ENCODE peak calls at places on chromosomes 4 and X, in six cellular contexts. I is PC-3, Y is mesendoderm, H is fibroblast of lung, B is OCI-LY7, A is HCT116. C is an unnamed sample.
A peak's percentile ranks its signal among the peaks of the same experiment; 100 is the strongest.

GRCh38 chr4:4502694-4503311 is 39.0 kb downstream of the STX18 start:
- DNase-seq in I (no peak), Y (peak; percentile 15), B (no peak), H (peak; percentile 61), A (no peak), C (no peak)

GRCh38 chr4:7412586-7412975 is 22.1 kb downstream of the PSAPL1 start:
- DNase-seq in I (no peak), Y (no peak), B (no peak), A (no peak), H (no peak), C (no peak)

GRCh38 chr4:67885727-67886126 is 1.9 kb upstream of the TMPRSS11D start:
- DNase-seq in A (peak; percentile 35), Y (peak; percentile 59), B (no peak), H (peak; percentile 82), I (peak; percentile 94), C (peak; percentile 98)

GRCh38 chr4:14375816-14376215 is 626.5 kb upstream of the CPEB2 start:
- DNase-seq in B (no peak), H (no peak), Y (no peak), I (peak; percentile 55), A (no peak), C (peak; percentile 71)

GRCh38 chr4:120009731-120010130 is 56.9 kb downstream of the MAD2L1 start:
- DNase-seq in B (no peak), A (no peak), H (peak; percentile 68), I (peak; percentile 86), Y (no peak), C (peak; percentile 69)

GRCh38 chrX:30618160-30618765 is 35.0 kb upstream of the GK start:
- DNase-seq in B (peak; percentile 12), I (peak; percentile 31), Y (peak; percentile 65), H (no peak), A (no peak), C (no peak)

GRCh38 chr4:111399523-111400135 is 745.6 kb upstream of the FAM241A start:
- DNase-seq in H (no peak), A (no peak), I (no peak), B (no peak), Y (no peak), C (no peak)

GRCh38 chr4:152894673-152895072 is 41.5 kb upstream of the FHDC1 start:
- DNase-seq in A (peak; percentile 4), H (peak; percentile 39), B (no peak), Y (no peak), I (peak; percentile 63), C (peak; percentile 58)

GRCh38 chr4:63937961-63938360 is 471.3 kb downstream of the TECRL start:
- DNase-seq in I (peak; percentile 68), Y (peak; percentile 1), H (peak; percentile 39), B (no peak), A (no peak), C (no peak)

GRCh38 chrX:135185795-135186443 is 14.7 kb upstream of the CT55 start:
- DNase-seq in I (peak; percentile 67), A (peak; percentile 42), B (peak; percentile 13), H (peak; percentile 69), Y (peak; percentile 77), C (peak; percentile 53)

GRCh38 chrX:43557792-43558191 is 98.3 kb upstream of the MAOA start:
- DNase-seq in Y (peak; percentile 50), A (peak; percentile 54), H (peak; percentile 72), B (peak; percentile 72), I (peak; percentile 75), C (peak; percentile 31)

GRCh38 chr4:98468744-98469143 is 189.7 kb downstream of the TSPAN5 start:
- DNase-seq in I (no peak), Y (no peak), B (no peak), A (no peak), H (peak; percentile 34), C (no peak)

GRCh38 chr4:89226665-89227572 is 80.7 kb downstream of the GPRIN3 start:
- DNase-seq in H (peak; percentile 84), Y (peak; percentile 93), I (peak; percentile 79), B (peak; percentile 84), A (peak; percentile 82), C (peak; percentile 82)
- H3K4me3 ChIP-seq in H (no peak overlapping the region), Y (no peak overlapping the region), I (no peak overlapping the region), B (no peak overlapping the region), A (no peak overlapping the region), C (peak overlapping the region; percentile 5)

GRCh38 chr4:74304136-74304628 is 4.1 kb upstream of the EPGN start:
- DNase-seq in B (no peak), I (no peak), Y (no peak), A (no peak), H (no peak), C (no peak)
- H3K79me2 ChIP-seq in B (no peaks in the 10 kb centered on the region), I (peaks cover 5% of the 10 kb centered on the region), Y (no peaks in the 10 kb centered on the region), A (no peaks in the 10 kb centered on the region), H (no peaks in the 10 kb centered on the region), C (peaks cover under 1% of the 10 kb centered on the region)

DNA sequence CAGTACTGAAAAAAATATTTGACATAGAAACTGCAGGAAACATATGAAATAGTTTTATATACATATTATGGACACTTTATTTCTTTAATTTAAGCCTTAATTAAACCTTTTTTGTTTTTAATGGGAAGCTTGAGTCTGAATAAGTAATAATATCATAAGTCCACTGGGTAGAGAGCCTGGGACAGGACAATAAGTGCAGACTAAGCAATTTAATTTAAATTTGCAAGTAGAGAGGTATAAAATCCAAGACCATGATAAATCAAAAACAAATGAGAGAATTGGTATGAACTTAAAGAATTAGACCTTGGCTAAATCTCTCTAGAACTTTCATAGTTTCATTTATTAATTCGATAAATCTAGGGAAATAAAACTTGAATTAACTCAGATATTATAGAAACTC is 571.2 kb downstream of the ARAP2 start:
- DNase-seq in I (no peak), B (no peak), H (no peak), Y (no peak), A (no peak), C (no peak)
- H3K4me3 ChIP-seq in I (no peak overlapping the region), B (no peak overlapping the region), H (no peak overlapping the region), Y (no peak overlapping the region), A (no peak overlapping the region), C (no peak overlapping the region)

DNA sequence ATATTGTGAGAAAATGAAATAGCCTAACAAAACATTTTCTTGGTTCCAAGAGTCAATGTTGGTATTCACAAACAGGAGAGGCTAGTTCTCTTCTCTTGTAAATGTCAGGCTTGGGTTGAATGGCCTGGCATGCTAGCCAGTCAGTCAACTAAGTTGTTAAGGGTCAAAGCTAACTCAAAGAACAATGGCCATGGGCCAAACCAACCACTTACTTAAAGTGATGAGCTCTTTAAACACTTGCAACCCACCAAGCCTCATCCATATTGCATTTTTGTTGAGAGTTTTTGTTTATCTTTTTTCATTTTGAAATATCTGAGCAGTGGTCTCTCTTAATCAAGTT is 394.5 kb downstream of the RAB28 start:
- DNase-seq in I (no peak), Y (no peak), A (no peak), B (no peak), H (no peak), C (no peak)
- H3K79me2 ChIP-seq in I (no peaks in the 10 kb centered on the region), Y (no peaks in the 10 kb centered on the region), A (no peaks in the 10 kb centered on the region), B (no peaks in the 10 kb centered on the region), H (no peaks in the 10 kb centered on the region), C (no peaks in the 10 kb centered on the region)

GRCh38 chr4:113355550-113356371 is 306.3 kb downstream of the ANK2 start:
- DNase-seq in A (peak; percentile 93), H (peak; percentile 86), I (peak; percentile 86), Y (peak; percentile 56), B (no peak), C (peak; percentile 95)
- H3K4me3 ChIP-seq in A (peak overlapping the region; percentile 46), H (no peak overlapping the region), I (peak overlapping the region; percentile 43), Y (no peak overlapping the region), B (no peak overlapping the region), C (no peak overlapping the region)

GRCh38 chrX:117969337-117969736 is 147.3 kb downstream of the KLHL13 start:
- DNase-seq in I (peak; percentile 20), A (no peak), Y (no peak), B (no peak), H (no peak), C (no peak)

GRCh38 chrX:117972681-117973080 is 143.9 kb downstream of the KLHL13 start:
- DNase-seq in B (no peak), A (no peak), I (no peak), Y (peak; percentile 22), H (no peak), C (peak; percentile 60)

GRCh38 chrX:117977521-117977920 is 139.1 kb downstream of the KLHL13 start:
- DNase-seq in B (no peak), A (no peak), Y (no peak), I (no peak), H (peak; percentile 55), C (no peak)

GRCh38 chrX:117969782-117970181 is 146.8 kb downstream of the KLHL13 start:
- DNase-seq in A (no peak), H (no peak), B (no peak), Y (no peak), I (no peak), C (no peak)

GRCh38 chrX:117973175-117974075 is 143.2 kb downstream of the KLHL13 start:
- DNase-seq in I (no peak), B (no peak), Y (peak; percentile 0), A (no peak), H (no peak), C (peak; percentile 48)
- H3K79me2 ChIP-seq in I (no peaks in the 10 kb centered on the region), B (no peaks in the 10 kb centered on the region), Y (no peaks in the 10 kb centered on the region), A (no peaks in the 10 kb centered on the region), H (no peaks in the 10 kb centered on the region), C (no peaks in the 10 kb centered on the region)

C was measured in mammary epithelial cell.